ENCODE peak calls at places on chromosomes 12 and 14, in eight cellular contexts. U, J, M, S, K, I, W and D are unnamed samples. For H3K4me1, the result is how much of the 10 kb centered on the place peaks cover.

GRCh38 chr12:12158858-12159257 is 88.1 kb downstream of the BCL2L14 start:
- DNase-seq in J (no peak), S (peak), U (no peak), K (no peak), I (no peak), W (peak), M (no peak), D (no peak)

GRCh38 chr12:125280482-125281377 is 215.5 kb downstream of the AACS start:
- DNase-seq in M (no peak), S (no peak), K (no peak), J (no peak), W (no peak), U (no peak), I (no peak), D (no peak)

GRCh38 chr14:93120952-93121834 is 5.5 kb upstream of the ITPK1 start:
- DNase-seq in K (no peak), M (no peak), S (no peak), I (no peak), J (no peak), U (no peak), W (no peak), D (no peak)

GRCh38 chr12:82517808-82518207 is 159.5 kb downstream of the METTL25 start:
- DNase-seq in S (no peak), W (no peak), I (no peak), U (no peak), M (no peak), J (no peak), K (no peak), D (no peak)

GRCh38 chr12:120474092-120474960 is 4.8 kb upstream of the SRSF9 start:
- DNase-seq in K (no peak), S (peak), J (no peak), M (peak), U (no peak), W (no peak), I (no peak), D (peak)

GRCh38 chr12:84361651-84362551 is 550.7 kb downstream of the SLC6A15 start:
- DNase-seq in I (no peak), J (no peak), U (no peak), K (no peak), S (no peak), M (no peak), W (no peak), D (no peak)

GRCh38 chr12:24940157-24940556 is 8.7 kb downstream of the BCAT1 start:
- DNase-seq in U (no peak), W (no peak), S (no peak), M (no peak), K (no peak), J (no peak), I (no peak), D (no peak)

GRCh38 chr14:54722791-54723432 is 156.0 kb downstream of the SAMD4A start:
- DNase-seq in S (peak), I (no peak), M (no peak), U (no peak), J (no peak), K (no peak), W (no peak), D (no peak)

GRCh38 chr12:116450406-116450910 is 108.7 kb upstream of the MAP1LC3B2 start:
- DNase-seq in S (no peak), J (no peak), M (no peak), W (no peak), U (no peak), K (no peak), I (no peak), D (no peak)

GRCh38 chr14:82796081-82796480 is 1262.4 kb upstream of the SEL1L start:
- DNase-seq in U (no peak), M (no peak), J (no peak), I (no peak), W (no peak), S (no peak), K (no peak), D (no peak)

GRCh38 chr12:5523396-5524115 is 91.6 kb downstream of the NTF3 start:
- DNase-seq in U (no peak), K (no peak), W (no peak), I (no peak), M (no peak), J (no peak), S (no peak), D (no peak)

GRCh38 chr12:94571556-94571955 is 78.8 kb downstream of the TMCC3 start:
- DNase-seq in W (no peak), M (peak), S (peak), J (peak), U (peak), K (no peak), I (peak), D (peak)

GRCh38 chr12:48996794-48997718 is 2.1 kb downstream of the DDN start:
- DNase-seq in U (peak), S (peak), M (peak), W (peak), J (peak), K (peak), I (peak), D (peak)

GRCh38 chr12:73240110-73240509 is 967.9 kb downstream of the TRHDE start:
- DNase-seq in I (no peak), S (no peak), J (no peak), U (no peak), M (no peak), W (no peak), K (no peak), D (no peak)

GRCh38 chr12:30823140-30823669 is 68.5 kb upstream of the CAPRIN2 start:
- DNase-seq in J (peak), M (peak), S (peak), I (peak), W (peak), U (peak), K (peak), D (peak)

GRCh38 chr14:54503476-54503875 is 6.2 kb upstream of the CGRRF1 start:
- DNase-seq in U (no peak), I (no peak), W (no peak), K (no peak), M (no peak), S (peak), J (no peak), D (no peak)

GRCh38 chr12:42588308-42588836 is 1.2 kb downstream of the PRICKLE1 start:
- DNase-seq in W (no peak), S (peak), J (no peak), I (no peak), K (no peak), U (peak), M (no peak), D (no peak)

GRCh38 chr12:108630481-108631207 is 3.0 kb downstream of the SELPLG start:
- DNase-seq in U (no peak), K (peak), W (no peak), M (no peak), J (no peak), I (no peak), S (no peak), D (no peak)

GRCh38 chr12:1217191-1217949 is 226.3 kb downstream of the ERC1 start:
- DNase-seq in U (no peak), J (no peak), S (peak), W (no peak), I (no peak), M (no peak), K (no peak), D (no peak)

GRCh38 chr12:102873077-102873476 is 44.0 kb downstream of the PAH start:
- DNase-seq in M (no peak), I (no peak), W (no peak), J (no peak), S (no peak), U (no peak), K (no peak), D (no peak)

GRCh38 chr14:104783484-104784217 is 11.9 kb downstream of the AKT1 start:
- DNase-seq in W (no peak), M (no peak), S (no peak), U (no peak), I (no peak), K (no peak), J (no peak), D (no peak)

GRCh38 chr14:63594455-63595372 is 47.0 kb downstream of the WDR89 start:
- DNase-seq in S (no peak), M (no peak), J (no peak), W (no peak), I (no peak), K (no peak), U (no peak), D (no peak)

GRCh38 chr12:7403466-7403865 is 40.5 kb downstream of the CD163L1 start:
- DNase-seq in U (no peak), I (no peak), K (no peak), J (no peak), S (no peak), M (no peak), W (no peak), D (no peak)

GRCh38 chr14:102055181-102055901 is 31.5 kb downstream of the HSP90AA1 start:
- DNase-seq in K (no peak), W (no peak), I (no peak), S (peak), J (no peak), U (no peak), M (no peak), D (no peak)

GRCh38 chr12:66823857-66824570 is 145.1 kb upstream of the GRIP1 start:
- DNase-seq in W (no peak), K (no peak), S (no peak), U (no peak), M (peak), J (no peak), I (no peak), D (no peak)

GRCh38 chr12:59934486-59934885 is 338.7 kb downstream of the SLC16A7 start:
- DNase-seq in S (no peak), K (no peak), J (no peak), W (no peak), U (no peak), M (no peak), I (no peak), D (no peak)

GRCh38 chr12:110739894-110740293 is 2.8 kb downstream of the PPP1CC start:
- DNase-seq in I (no peak), J (no peak), U (no peak), W (no peak), K (no peak), S (no peak), M (no peak), D (no peak)
- H3K4me1 ChIP-seq in I (under half), J (under half), U (half or more), W (half or more), K (half or more), S (under half), M (under half), D (under half)

GRCh38 chr14:36099619-36100018 is 76.9 kb downstream of the PTCSC3 start:
- DNase-seq in I (no peak), S (no peak), J (no peak), K (no peak), U (no peak), W (no peak), M (no peak), D (no peak)

DNA sequence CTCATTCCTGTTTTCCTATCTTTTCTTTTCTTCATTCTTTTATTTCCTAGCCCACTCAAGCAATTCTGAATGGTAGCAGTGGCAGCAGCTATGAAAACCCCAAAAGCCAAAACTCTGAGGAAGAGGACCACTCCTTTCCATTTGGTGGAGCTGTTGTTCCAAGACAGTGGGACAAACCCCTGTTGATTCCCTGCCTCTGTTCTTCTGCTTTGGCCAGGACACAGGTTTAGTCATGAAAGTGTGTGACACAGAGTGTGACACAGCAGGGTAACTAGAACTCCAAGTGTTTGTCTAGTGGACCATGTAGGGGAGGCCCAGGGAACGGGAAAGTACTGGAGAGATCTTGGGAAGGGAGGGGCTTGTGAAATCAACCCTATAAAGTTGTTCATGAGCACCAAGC is 71.1 kb downstream of the PTCSC3 start:
- DNase-seq in S (no peak), M (no peak), I (no peak), J (no peak), W (no peak), K (no peak), U (no peak), D (no peak)
- TF ChIP-seq CTCF in S (no peak), M (no peak), I (no peak), J (no peak), W (no peak), K (no peak), U (no peak), D (no peak)

GRCh38 chr12:57841445-57841844 is 5.1 kb downstream of the CTDSP2 start:
- DNase-seq in S (no peak), W (no peak), J (no peak), U (no peak), M (no peak), K (no peak), I (no peak), D (no peak)
- H3K4me1 ChIP-seq in S (half or more), W (half or more), J (half or more), U (half or more), M (half or more), K (half or more), I (half or more), D (half or more)

GRCh38 chr14:70034257-70034656 is 154.5 kb downstream of the SLC8A3 start:
- DNase-seq in S (no peak), I (no peak), W (no peak), U (no peak), M (no peak), K (no peak), J (no peak), D (no peak)

GRCh38 chr14:70032016-70032415 is 152.8 kb downstream of the SMOC1 start:
- DNase-seq in J (no peak), K (no peak), U (no peak), S (no peak), W (no peak), I (no peak), M (no peak), D (no peak)

GRCh38 chr14:70032447-70032846 is 153.2 kb downstream of the SMOC1 start:
- DNase-seq in J (no peak), W (no peak), U (no peak), S (no peak), K (no peak), M (no peak), I (no peak), D (peak)

GRCh38 chr14:70033561-70033960 is 154.3 kb downstream of the SMOC1 start:
- DNase-seq in U (no peak), W (no peak), I (no peak), J (no peak), K (no peak), S (no peak), M (no peak), D (no peak)

GRCh38 chr14:70036665-70037064 is 152.1 kb downstream of the SLC8A3 start:
- DNase-seq in S (no peak), K (no peak), U (no peak), W (no peak), I (no peak), M (no peak), J (no peak), D (no peak)
- TF ChIP-seq CTCF in S (no peak), K (no peak), U (no peak), W (no peak), I (no peak), M (no peak), J (no peak), D (no peak)